ENCODE peak calls at places on chromosomes 2 and 18, in nine cellular contexts. One of them, this sample, is unnamed.

GRCh38 chr2:88857951-88858406 is 166.5 kb downstream of the RPIA start:
- DNase-seq in left ventricle myocardium inferior: no peak
- DNase-seq in GM12864: peak
- DNase-seq in IMR-90: peak
- DNase-seq in A549: peak
- DNase-seq in cardiac fibroblast: peak
- DNase-seq in astrocyte of the spinal cord: peak
- DNase-seq in neural progenitor cell: no peak
- DNase-seq in NB4: peak
- DNase-seq in this sample: no peak

GRCh38 chr18:765764-766549 is 46.1 kb downstream of the YES1 start:
- DNase-seq in NB4: no peak
- DNase-seq in astrocyte of the spinal cord: no peak
- DNase-seq in cardiac fibroblast: no peak
- DNase-seq in A549: no peak
- DNase-seq in IMR-90: no peak
- DNase-seq in GM12864: no peak
- DNase-seq in neural progenitor cell: no peak
- DNase-seq in left ventricle myocardium inferior: no peak
- DNase-seq in this sample: no peak

GRCh38 chr2:238161291-238162051 is 2.7 kb downstream of the ERFE start:
- DNase-seq in GM12864: no peak
- DNase-seq in astrocyte of the spinal cord: no peak
- DNase-seq in NB4: no peak
- DNase-seq in left ventricle myocardium inferior: peak
- DNase-seq in A549: no peak
- DNase-seq in cardiac fibroblast: no peak
- DNase-seq in neural progenitor cell: no peak
- DNase-seq in IMR-90: no peak
- DNase-seq in this sample: no peak

GRCh38 chr18:56257215-56257614 is 381.2 kb downstream of the TXNL1 start:
- DNase-seq in astrocyte of the spinal cord: peak
- DNase-seq in GM12864: no peak
- DNase-seq in A549: peak
- DNase-seq in cardiac fibroblast: peak
- DNase-seq in left ventricle myocardium inferior: no peak
- DNase-seq in NB4: no peak
- DNase-seq in IMR-90: peak
- DNase-seq in neural progenitor cell: no peak
- DNase-seq in this sample: peak

GRCh38 chr2:106108351-106108750 is 85.8 kb downstream of the UXS1 start:
- DNase-seq in NB4: no peak
- DNase-seq in A549: peak
- DNase-seq in cardiac fibroblast: peak
- DNase-seq in IMR-90: peak
- DNase-seq in left ventricle myocardium inferior: no peak
- DNase-seq in GM12864: no peak
- DNase-seq in neural progenitor cell: peak
- DNase-seq in astrocyte of the spinal cord: peak
- DNase-seq in this sample: no peak

GRCh38 chr2:200455958-200456421 is 53.9 kb downstream of the KCTD18 start:
- DNase-seq in GM12864: no peak
- DNase-seq in A549: no peak
- DNase-seq in IMR-90: no peak
- DNase-seq in cardiac fibroblast: peak
- DNase-seq in neural progenitor cell: no peak
- DNase-seq in NB4: no peak
- DNase-seq in astrocyte of the spinal cord: no peak
- DNase-seq in left ventricle myocardium inferior: no peak
- DNase-seq in this sample: no peak

GRCh38 chr2:35960596-35960995 is 395.0 kb upstream of the CRIM1 start:
- DNase-seq in IMR-90: no peak
- DNase-seq in left ventricle myocardium inferior: no peak
- DNase-seq in NB4: no peak
- DNase-seq in cardiac fibroblast: no peak
- DNase-seq in astrocyte of the spinal cord: no peak
- DNase-seq in A549: no peak
- DNase-seq in GM12864: no peak
- DNase-seq in neural progenitor cell: no peak
- DNase-seq in this sample: no peak

GRCh38 chr2:217941339-217941738 is 61.5 kb downstream of the TNS1 start:
- DNase-seq in neural progenitor cell: no peak
- DNase-seq in IMR-90: no peak
- DNase-seq in left ventricle myocardium inferior: no peak
- DNase-seq in astrocyte of the spinal cord: no peak
- DNase-seq in A549: no peak
- DNase-seq in GM12864: no peak
- DNase-seq in cardiac fibroblast: no peak
- DNase-seq in NB4: no peak
- DNase-seq in this sample: no peak

GRCh38 chr18:60197233-60197632 is 175.3 kb downstream of the MC4R start:
- DNase-seq in NB4: no peak
- DNase-seq in left ventricle myocardium inferior: no peak
- DNase-seq in astrocyte of the spinal cord: no peak
- DNase-seq in IMR-90: no peak
- DNase-seq in cardiac fibroblast: no peak
- DNase-seq in A549: no peak
- DNase-seq in GM12864: no peak
- DNase-seq in neural progenitor cell: no peak
- DNase-seq in this sample: no peak

GRCh38 chr18:58580623-58581022 is 48.3 kb downstream of the ALPK2 start:
- DNase-seq in GM12864: no peak
- DNase-seq in astrocyte of the spinal cord: peak
- DNase-seq in IMR-90: peak
- DNase-seq in A549: peak
- DNase-seq in cardiac fibroblast: peak
- DNase-seq in left ventricle myocardium inferior: no peak
- DNase-seq in neural progenitor cell: peak
- DNase-seq in NB4: no peak
- DNase-seq in this sample: no peak

GRCh38 chr2:20013061-20013721 is 723 bp upstream of the MATN3 start:
- DNase-seq in GM12864: no peak
- DNase-seq in NB4: no peak
- DNase-seq in left ventricle myocardium inferior: no peak
- DNase-seq in neural progenitor cell: peak
- DNase-seq in cardiac fibroblast: no peak
- DNase-seq in IMR-90: no peak
- DNase-seq in A549: no peak
- DNase-seq in astrocyte of the spinal cord: peak
- DNase-seq in this sample: no peak
- TF ChIP-seq CTCF in GM12864: no peak
- TF ChIP-seq CTCF in NB4: no peak
- TF ChIP-seq CTCF in left ventricle myocardium inferior: no peak
- TF ChIP-seq CTCF in neural progenitor cell: no peak
- TF ChIP-seq CTCF in cardiac fibroblast: no peak
- TF ChIP-seq CTCF in IMR-90: no peak
- TF ChIP-seq CTCF in A549: no peak
- TF ChIP-seq CTCF in astrocyte of the spinal cord: no peak
- TF ChIP-seq CTCF in this sample: no peak

GRCh38 chr2:86249843-86250402 is 50.7 kb downstream of the MRPL35 start:
- DNase-seq in IMR-90: no peak
- DNase-seq in GM12864: no peak
- DNase-seq in left ventricle myocardium inferior: no peak
- DNase-seq in astrocyte of the spinal cord: no peak
- DNase-seq in NB4: no peak
- DNase-seq in A549: peak
- DNase-seq in neural progenitor cell: no peak
- DNase-seq in cardiac fibroblast: no peak
- DNase-seq in this sample: peak
- TF ChIP-seq CTCF in IMR-90: no peak
- TF ChIP-seq CTCF in GM12864: peak
- TF ChIP-seq CTCF in left ventricle myocardium inferior: no peak
- TF ChIP-seq CTCF in astrocyte of the spinal cord: no peak
- TF ChIP-seq CTCF in NB4: no peak
- TF ChIP-seq CTCF in A549: no peak
- TF ChIP-seq CTCF in neural progenitor cell: no peak
- TF ChIP-seq CTCF in cardiac fibroblast: peak
- TF ChIP-seq CTCF in this sample: no peak

GRCh38 chr18:74163019-74163656 is 14.8 kb downstream of the TIMM21 start:
- DNase-seq in cardiac fibroblast: no peak
- DNase-seq in GM12864: no peak
- DNase-seq in A549: no peak
- DNase-seq in NB4: no peak
- DNase-seq in astrocyte of the spinal cord: no peak
- DNase-seq in IMR-90: no peak
- DNase-seq in neural progenitor cell: no peak
- DNase-seq in left ventricle myocardium inferior: no peak
- DNase-seq in this sample: peak
- TF ChIP-seq CTCF in cardiac fibroblast: no peak
- TF ChIP-seq CTCF in GM12864: no peak
- TF ChIP-seq CTCF in A549: no peak
- TF ChIP-seq CTCF in NB4: no peak
- TF ChIP-seq CTCF in astrocyte of the spinal cord: no peak
- TF ChIP-seq CTCF in IMR-90: no peak
- TF ChIP-seq CTCF in neural progenitor cell: no peak
- TF ChIP-seq CTCF in left ventricle myocardium inferior: no peak
- TF ChIP-seq CTCF in this sample: no peak

DNA sequence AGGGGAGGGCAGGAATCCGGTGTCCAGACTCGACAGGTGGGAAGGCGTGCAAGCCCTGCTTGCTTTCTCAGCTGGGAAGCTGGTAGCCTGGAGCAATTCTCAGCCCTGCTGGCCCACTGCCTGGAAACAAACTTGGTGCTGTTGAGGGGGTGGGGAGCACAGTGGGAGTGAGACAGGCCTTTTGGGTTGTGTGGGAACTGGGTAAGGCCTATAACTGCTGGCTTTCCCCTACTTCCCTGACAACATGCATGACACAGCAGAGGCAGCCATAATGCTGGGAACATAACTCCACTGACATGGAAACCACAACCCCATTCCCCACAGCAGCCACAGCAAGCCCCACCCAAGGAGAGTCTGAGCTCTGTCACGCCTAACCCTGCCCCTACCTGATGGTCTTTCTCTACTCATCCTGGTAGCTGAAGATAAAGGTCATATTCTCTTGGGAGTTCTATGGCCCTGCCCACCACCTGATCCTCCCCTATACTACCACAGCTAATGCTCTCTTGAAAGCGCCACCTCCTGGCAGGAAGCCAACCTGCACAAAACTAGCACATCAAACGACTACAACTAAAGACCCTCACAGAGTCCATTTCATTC is 122.9 kb upstream of the ACVR1C start:
- DNase-seq in neural progenitor cell: peak
- DNase-seq in IMR-90: peak
- DNase-seq in left ventricle myocardium inferior: no peak
- DNase-seq in GM12864: peak
- DNase-seq in A549: peak
- DNase-seq in astrocyte of the spinal cord: peak
- DNase-seq in NB4: peak
- DNase-seq in cardiac fibroblast: no peak
- DNase-seq in this sample: no peak
- TF ChIP-seq CTCF in neural progenitor cell: peak
- TF ChIP-seq CTCF in IMR-90: no peak
- TF ChIP-seq CTCF in left ventricle myocardium inferior: no peak
- TF ChIP-seq CTCF in GM12864: peak
- TF ChIP-seq CTCF in A549: no peak
- TF ChIP-seq CTCF in astrocyte of the spinal cord: peak
- TF ChIP-seq CTCF in NB4: peak
- TF ChIP-seq CTCF in cardiac fibroblast: no peak
- TF ChIP-seq CTCF in this sample: peak

GRCh38 chr18:4450065-4450676 is 4.9 kb downstream of the DLGAP1 start:
- DNase-seq in neural progenitor cell: no peak
- DNase-seq in NB4: no peak
- DNase-seq in IMR-90: no peak
- DNase-seq in left ventricle myocardium inferior: no peak
- DNase-seq in astrocyte of the spinal cord: no peak
- DNase-seq in cardiac fibroblast: no peak
- DNase-seq in GM12864: no peak
- DNase-seq in A549: no peak
- DNase-seq in this sample: no peak

GRCh38 chr18:4455113-4455811 is at the start of gene DLGAP1:
- DNase-seq in left ventricle myocardium inferior: no peak
- DNase-seq in cardiac fibroblast: peak
- DNase-seq in A549: no peak
- DNase-seq in GM12864: no peak
- DNase-seq in IMR-90: no peak
- DNase-seq in astrocyte of the spinal cord: peak
- DNase-seq in neural progenitor cell: peak
- DNase-seq in NB4: no peak
- DNase-seq in this sample: peak

GRCh38 chr18:4454548-4455112 is 477 bp downstream of the DLGAP1 start:
- DNase-seq in left ventricle myocardium inferior: no peak
- DNase-seq in A549: no peak
- DNase-seq in IMR-90: no peak
- DNase-seq in astrocyte of the spinal cord: no peak
- DNase-seq in NB4: no peak
- DNase-seq in GM12864: no peak
- DNase-seq in neural progenitor cell: no peak
- DNase-seq in cardiac fibroblast: no peak
- DNase-seq in this sample: peak

DNA sequence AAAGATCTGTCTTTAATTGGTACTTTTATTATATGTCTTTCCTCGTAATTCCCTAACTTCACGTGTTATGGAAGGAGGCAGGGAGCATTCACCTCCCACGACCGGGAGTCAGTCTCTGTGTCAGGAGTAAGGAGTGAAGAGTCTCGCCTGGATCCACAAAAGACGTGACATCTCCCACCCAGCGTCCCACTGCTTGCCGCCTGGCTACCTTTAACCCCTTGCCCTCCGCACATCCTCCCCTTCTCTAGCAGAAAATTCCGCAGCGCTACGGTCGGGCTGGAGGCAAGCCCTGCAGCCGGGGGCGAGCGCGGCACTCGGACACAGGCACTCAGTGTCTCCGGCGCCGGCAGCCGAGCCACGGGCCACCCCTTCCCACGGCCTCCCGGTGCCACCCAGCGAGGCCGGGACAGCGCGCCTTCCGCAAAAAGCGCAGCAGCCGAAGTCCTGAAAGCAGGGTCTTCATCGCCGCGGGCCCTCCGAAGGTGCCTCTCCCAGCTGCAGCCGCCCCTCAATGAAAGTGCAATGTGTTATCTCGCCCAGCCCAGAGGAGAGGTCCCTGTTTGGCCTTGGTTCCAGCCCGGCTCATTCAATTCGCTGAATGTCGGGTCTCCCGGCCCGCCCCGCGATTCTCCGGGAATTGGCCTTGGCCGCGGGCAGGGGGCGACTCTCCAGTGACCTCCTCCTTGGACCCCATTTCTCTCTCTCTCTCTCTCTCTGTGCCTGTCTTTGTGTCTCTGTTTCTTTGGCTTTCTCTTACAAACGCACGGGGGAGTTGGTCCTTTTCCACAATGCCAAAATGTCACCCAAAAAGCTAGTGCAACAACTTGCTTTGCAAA is 1.2 kb downstream of the DLGAP1 start:
- DNase-seq in neural progenitor cell: peak
- DNase-seq in IMR-90: no peak
- DNase-seq in GM12864: no peak
- DNase-seq in A549: no peak
- DNase-seq in left ventricle myocardium inferior: no peak
- DNase-seq in cardiac fibroblast: no peak
- DNase-seq in NB4: no peak
- DNase-seq in astrocyte of the spinal cord: no peak
- DNase-seq in this sample: peak
- TF ChIP-seq CTCF in neural progenitor cell: peak
- TF ChIP-seq CTCF in IMR-90: no peak
- TF ChIP-seq CTCF in GM12864: no peak
- TF ChIP-seq CTCF in A549: no peak
- TF ChIP-seq CTCF in left ventricle myocardium inferior: no peak
- TF ChIP-seq CTCF in cardiac fibroblast: no peak
- TF ChIP-seq CTCF in NB4: no peak
- TF ChIP-seq CTCF in astrocyte of the spinal cord: peak
- TF ChIP-seq CTCF in this sample: no peak

This sample was measured in GM20000.